ENCODE peak calls at places on chromosome 18, in ten cellular contexts. C, A, H, T, I, W, V, Q, P and F are unnamed samples.

GRCh38 chr18:79871481-79872091 is 73.8 kb downstream of the KCNG2 start:
- DNase-seq in W (no peak), H (no peak), Q (no peak), V (no peak), C (no peak), I (no peak), A (no peak), P (no peak), T (no peak), F (no peak)

GRCh38 chr18:79748321-79749157 is 49.2 kb upstream of the KCNG2 start:
- DNase-seq in H (no peak), W (no peak), V (no peak), P (no peak), A (no peak), T (no peak), I (no peak), C (no peak), Q (no peak), F (no peak)

GRCh38 chr18:45793295-45793965 is 32.0 kb upstream of the SIGLEC15 start:
- DNase-seq in W (no peak), C (no peak), A (no peak), H (no peak), I (no peak), P (no peak), T (peak), V (no peak), Q (peak), F (no peak)

GRCh38 chr18:60277855-60278480 is 94.6 kb downstream of the MC4R start:
- DNase-seq in A (no peak), Q (no peak), I (no peak), H (no peak), T (no peak), W (no peak), P (no peak), V (no peak), C (no peak), F (no peak)

GRCh38 chr18:48228841-48229240 is 180.3 kb downstream of the ZBTB7C start:
- DNase-seq in A (no peak), P (no peak), Q (no peak), W (no peak), H (no peak), I (no peak), C (no peak), T (no peak), V (no peak), F (no peak)

GRCh38 chr18:60445341-60445740 is 72.8 kb upstream of the MC4R start:
- DNase-seq in P (no peak), W (no peak), H (no peak), V (no peak), A (no peak), C (no peak), Q (no peak), I (no peak), T (no peak), F (no peak)

GRCh38 chr18:44601447-44601846 is 79.2 kb upstream of the SETBP1 start:
- DNase-seq in P (peak), C (no peak), T (peak), I (no peak), V (no peak), H (no peak), Q (peak), A (no peak), W (no peak), F (no peak)

GRCh38 chr18:3623769-3624545 is 174.0 kb downstream of the TGIF1 start:
- DNase-seq in W (peak), T (peak), Q (peak), H (no peak), C (no peak), A (peak), P (peak), V (no peak), I (no peak), F (no peak)

GRCh38 chr18:63319383-63320040 is at the start of gene BCL2:
- DNase-seq in Q (no peak), A (no peak), H (no peak), V (no peak), P (peak), I (peak), T (no peak), C (no peak), W (peak), F (no peak)

GRCh38 chr18:6886931-6887330 is 157.4 kb downstream of the ARHGAP28 start:
- DNase-seq in T (no peak), I (no peak), C (no peak), A (no peak), W (no peak), H (no peak), V (no peak), Q (no peak), P (no peak), F (no peak)

GRCh38 chr18:44627245-44627644 is 53.4 kb upstream of the SETBP1 start:
- DNase-seq in C (no peak), I (no peak), V (no peak), T (peak), W (no peak), P (no peak), A (no peak), H (no peak), Q (no peak), F (no peak)

GRCh38 chr18:79765491-79766245 is 32.1 kb upstream of the KCNG2 start:
- DNase-seq in V (no peak), P (no peak), C (no peak), T (peak), H (no peak), W (no peak), Q (no peak), A (no peak), I (no peak), F (no peak)

GRCh38 chr18:22935431-22935830 is 2.3 kb downstream of the RBBP8 start:
- DNase-seq in W (no peak), H (no peak), Q (no peak), P (no peak), I (no peak), A (no peak), V (no peak), C (no peak), T (no peak), F (no peak)

GRCh38 chr18:27921392-27921791 is 255.5 kb downstream of the CDH2 start:
- DNase-seq in P (no peak), H (no peak), W (no peak), V (no peak), T (no peak), C (no peak), Q (no peak), A (no peak), I (no peak), F (no peak)

GRCh38 chr18:8754995-8755955 is 49.9 kb downstream of the MTCL1 start:
- DNase-seq in W (no peak), Q (no peak), T (peak), V (peak), C (no peak), P (no peak), H (peak), A (no peak), I (no peak), F (peak)

GRCh38 chr18:48955528-48956261 is 4.9 kb upstream of the SMAD7 start:
- DNase-seq in V (no peak), Q (no peak), I (no peak), T (peak), C (no peak), W (no peak), H (no peak), A (peak), P (no peak), F (no peak)

GRCh38 chr18:59686260-59686659 is 11.0 kb downstream of the CCBE1 start:
- DNase-seq in I (no peak), C (no peak), W (no peak), H (no peak), P (no peak), A (no peak), Q (no peak), V (no peak), T (no peak), F (no peak)

GRCh38 chr18:74574916-74575315 is 22.8 kb upstream of the ZNF407 start:
- DNase-seq in A (no peak), T (no peak), C (no peak), P (no peak), I (no peak), W (no peak), Q (no peak), H (no peak), V (no peak), F (no peak)

GRCh38 chr18:55585586-55586521 is 2.1 kb downstream of the TCF4 start:
- DNase-seq in C (no peak), V (no peak), T (peak), Q (no peak), H (no peak), W (no peak), I (no peak), A (no peak), P (no peak), F (no peak)

GRCh38 chr18:21484851-21485636 is 115.5 kb downstream of the ESCO1 start:
- DNase-seq in V (no peak), T (peak), I (no peak), W (no peak), H (no peak), C (no peak), Q (no peak), P (no peak), A (no peak), F (no peak)

GRCh38 chr18:73688161-73688560 is 459.5 kb downstream of the FBXO15 start:
- DNase-seq in V (no peak), P (no peak), C (no peak), H (no peak), T (no peak), W (no peak), I (no peak), Q (no peak), A (no peak), F (no peak)

GRCh38 chr18:11308499-11308898 is 159.1 kb upstream of the PIEZO2 start:
- DNase-seq in C (no peak), V (no peak), Q (no peak), H (no peak), T (no peak), I (no peak), A (no peak), W (no peak), P (no peak), F (no peak)

GRCh38 chr18:53819671-53820070 is 404.8 kb downstream of the MBD2 start:
- DNase-seq in T (no peak), H (no peak), P (peak), V (no peak), A (no peak), I (no peak), C (no peak), Q (no peak), W (no peak), F (no peak)

GRCh38 chr18:11799066-11799465 is 52.1 kb upstream of the CHMP1B start:
- DNase-seq in H (no peak), T (no peak), W (no peak), C (no peak), I (no peak), V (no peak), A (no peak), Q (no peak), P (no peak), F (no peak)

GRCh38 chr18:32771871-32772499 is 838 bp downstream of the KLHL14 start:
- DNase-seq in H (peak), T (peak), Q (no peak), C (peak), I (no peak), P (peak), A (peak), W (no peak), V (no peak), F (no peak)

GRCh38 chr18:75858754-75859153 is 431.3 kb upstream of the SMIM21 start:
- DNase-seq in V (no peak), P (no peak), I (no peak), Q (no peak), T (no peak), A (no peak), H (no peak), W (no peak), C (no peak), F (no peak)